ENCODE peak calls at places on chromosomes 13 and 19, in six cellular contexts. A is renal cortical epithelial cell; T is NCI-H748 treated with DMSO at 0.1 percent for 48 hours; C is stimulated activated naive CD8-positive, alpha-beta T cell treated with anti-CD3 and anti-CD28 coated beads, Interleukin-15, Interleukin-2, amounts not matched to agents 100 U/mL and 50 U/mL, for 24 hours; Z is IMR-90; S is T-helper 2 cell. O is an unnamed sample.

GRCh38 chr19:17292301-17293074 is 10.7 kb downstream of the ABHD8 start:
- DNase-seq in A (peak), T (no peak), C (peak), Z (peak), S (peak), O (peak)

GRCh38 chr13:72638059-72638815 is 89.2 kb downstream of the MZT1 start:
- DNase-seq in A (peak), T (no peak), C (no peak), Z (no peak), S (no peak), O (no peak)

GRCh38 chr13:100951031-100951430 is 276.4 kb upstream of the TMTC4 start:
- DNase-seq in A (no peak), T (no peak), C (no peak), Z (no peak), S (no peak), O (no peak)

GRCh38 chr13:26605845-26606244 is 48.4 kb downstream of the WASF3 start:
- DNase-seq in A (no peak), T (no peak), C (no peak), Z (no peak), S (no peak), O (peak)

GRCh38 chr19:898663-899062 is 5.4 kb downstream of the RNU6-9 start:
- DNase-seq in A (no peak), T (peak), C (no peak), Z (no peak), S (no peak), O (no peak)

GRCh38 chr19:56297010-56297409 is 17.6 kb downstream of the ZSCAN5A start:
- DNase-seq in A (no peak), T (no peak), C (no peak), Z (no peak), S (no peak), O (no peak)

GRCh38 chr19:18304496-18305312 is 18.2 kb downstream of the LSM4 start:
- DNase-seq in A (peak), T (no peak), C (peak), Z (peak), S (peak), O (no peak)

GRCh38 chr13:106455777-106456176 is 79.7 kb downstream of the EFNB2 start:
- DNase-seq in A (no peak), T (no peak), C (no peak), Z (peak), S (no peak), O (no peak)

GRCh38 chr19:43425567-43426392 is 11.1 kb downstream of the TEX101 start:
- DNase-seq in A (peak), T (peak), C (no peak), Z (peak), S (no peak), O (peak)

O was measured in LoVo.